ENCODE peak calls at places on chromosomes 2 and 18, in eight cellular contexts. L, Q, K, X, G, W, S and N are unnamed samples.

GRCh38 chr2:201158111-201158929 is 24.6 kb upstream of the CASP10 start:
- DNase-seq in K (peak; percentile 86), X (peak; percentile 66), S (peak; percentile 61), L (no peak), Q (peak; percentile 80), G (peak; percentile 82), W (no peak), N (peak; percentile 93)

GRCh38 chr18:50194623-50195532 is at the start of gene MYO5B:
- DNase-seq in K (peak; percentile 69), S (peak; percentile 42), G (peak; percentile 82), L (peak; percentile 67), W (no peak), X (peak; percentile 91), Q (no peak), N (no peak)

GRCh38 chr2:127511917-127512316 is 14.4 kb downstream of the IWS1 start:
- DNase-seq in W (no peak), S (no peak), L (no peak), Q (no peak), K (no peak), G (no peak), X (no peak), N (no peak)

GRCh38 chr18:27656167-27656778 is 471.2 kb upstream of the CHST9 start:
- DNase-seq in Q (peak; percentile 66), L (no peak), W (no peak), G (no peak), S (no peak), K (peak; percentile 60), X (no peak), N (no peak)

GRCh38 chr2:203625712-203626111 is 80.7 kb upstream of the CD28 start:
- DNase-seq in Q (no peak), L (no peak), S (no peak), K (no peak), W (no peak), G (no peak), X (no peak), N (no peak)

GRCh38 chr18:36808681-36809080 is 20.1 kb downstream of the TPGS2 start:
- DNase-seq in X (no peak), L (no peak), G (no peak), Q (peak; percentile 66), K (no peak), W (no peak), S (no peak), N (peak; percentile 65)

GRCh38 chr2:13996527-13996926 is 636.0 kb upstream of the LRATD1 start:
- DNase-seq in W (no peak), L (no peak), S (no peak), Q (no peak), G (no peak), K (peak; percentile 46), X (no peak), N (no peak)

GRCh38 chr2:176281267-176281666 is 12.0 kb downstream of the MTX2 start:
- DNase-seq in Q (peak; percentile 56), G (no peak), X (no peak), K (peak; percentile 59), S (no peak), W (no peak), L (no peak), N (peak; percentile 47)

GRCh38 chr2:120803764-120804335 is 68.2 kb downstream of the GLI2 start:
- DNase-seq in Q (no peak), S (no peak), G (peak; percentile 31), W (no peak), X (no peak), L (no peak), K (peak; percentile 73), N (peak; percentile 34)

GRCh38 chr18:49691177-49691608 is 122.1 kb downstream of the ACAA2 start:
- DNase-seq in W (peak; percentile 59), K (peak; percentile 81), S (peak; percentile 7), G (no peak), Q (peak; percentile 90), L (no peak), X (no peak), N (peak; percentile 68)

GRCh38 chr2:208496129-208496528 is 89.5 kb downstream of the PTH2R start:
- DNase-seq in Q (no peak), G (no peak), X (no peak), W (no peak), S (no peak), K (no peak), L (no peak), N (no peak)

GRCh38 chr2:138059967-138060635 is 95.8 kb downstream of the HNMT start:
- DNase-seq in S (no peak), K (peak; percentile 93), G (no peak), W (no peak), X (no peak), Q (peak; percentile 57), L (peak; percentile 86), N (peak; percentile 91)

GRCh38 chr2:28956415-28956826 is 24.7 kb upstream of the TOGARAM2 start:
- DNase-seq in L (no peak), S (peak; percentile 18), X (no peak), G (peak; percentile 57), K (no peak), W (no peak), Q (no peak), N (peak; percentile 49)

GRCh38 chr2:45765847-45766254 is 114.4 kb downstream of the PRKCE start:
- DNase-seq in W (no peak), X (peak; percentile 45), K (no peak), G (peak; percentile 42), L (no peak), S (no peak), Q (no peak), N (no peak)

GRCh38 chr2:72833084-72833714 is 7.4 kb upstream of the EXOC6B start:
- DNase-seq in X (no peak), G (no peak), W (no peak), S (no peak), Q (no peak), K (no peak), L (no peak), N (no peak)

GRCh38 chr18:8800041-8800441 is 94.7 kb downstream of the MTCL1 start:
- DNase-seq in L (no peak), X (no peak), K (no peak), S (no peak), G (no peak), W (peak; percentile 61), Q (peak; percentile 73), N (no peak)
- H3K4me3 ChIP-seq in L (no peak overlapping the region), X (no peak overlapping the region), K (peak overlapping the region; percentile 24), S (peak overlapping the region; percentile 32), G (no peak overlapping the region), W (no peak overlapping the region), Q (no peak overlapping the region), N (no peak overlapping the region)

GRCh38 chr2:217873371-217873770 is 129.4 kb downstream of the TNS1 start:
- DNase-seq in G (no peak), S (no peak), L (no peak), Q (no peak), K (no peak), X (no peak), W (no peak), N (no peak)

GRCh38 chr2:217875138-217875537 is 127.7 kb downstream of the TNS1 start:
- DNase-seq in S (no peak), L (no peak), K (no peak), Q (no peak), G (no peak), W (no peak), X (no peak), N (no peak)

GRCh38 chr2:217875556-217876252 is 127.1 kb downstream of the TNS1 start:
- DNase-seq in K (no peak), L (no peak), S (no peak), W (no peak), G (no peak), Q (no peak), X (no peak), N (no peak)

GRCh38 chr2:217870528-217871011 is 132.2 kb downstream of the TNS1 start:
- DNase-seq in W (no peak), L (no peak), Q (no peak), K (no peak), X (no peak), G (no peak), S (no peak), N (no peak)

DNA sequence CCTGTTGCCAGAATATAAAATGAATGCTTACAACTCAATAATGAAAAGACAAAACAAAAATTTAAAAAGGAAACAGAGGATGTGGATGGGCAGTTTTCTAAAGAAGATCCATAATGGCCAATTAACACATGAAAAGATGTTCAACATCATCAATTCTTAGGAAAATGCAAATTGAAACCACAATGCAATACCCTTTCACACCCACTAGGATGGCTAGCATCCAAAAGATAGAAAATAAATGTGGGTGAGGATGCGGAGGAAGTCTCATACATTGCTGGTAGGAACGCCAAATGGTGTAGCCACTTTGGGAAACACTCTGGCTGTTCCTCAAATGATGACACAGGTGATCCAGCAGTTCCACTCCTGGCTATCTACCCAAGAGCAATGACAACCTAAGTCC is 130.5 kb downstream of the TNS1 start:
- DNase-seq in W (no peak), K (no peak), S (no peak), L (no peak), X (no peak), G (no peak), Q (no peak), N (no peak)
- TF ChIP-seq CTCF in W (peak; percentile 26), K (no peak), S (peak; percentile 20), L (no peak), X (no peak), G (peak; percentile 2), Q (peak; percentile 8), N (peak; percentile 24)

DNA sequence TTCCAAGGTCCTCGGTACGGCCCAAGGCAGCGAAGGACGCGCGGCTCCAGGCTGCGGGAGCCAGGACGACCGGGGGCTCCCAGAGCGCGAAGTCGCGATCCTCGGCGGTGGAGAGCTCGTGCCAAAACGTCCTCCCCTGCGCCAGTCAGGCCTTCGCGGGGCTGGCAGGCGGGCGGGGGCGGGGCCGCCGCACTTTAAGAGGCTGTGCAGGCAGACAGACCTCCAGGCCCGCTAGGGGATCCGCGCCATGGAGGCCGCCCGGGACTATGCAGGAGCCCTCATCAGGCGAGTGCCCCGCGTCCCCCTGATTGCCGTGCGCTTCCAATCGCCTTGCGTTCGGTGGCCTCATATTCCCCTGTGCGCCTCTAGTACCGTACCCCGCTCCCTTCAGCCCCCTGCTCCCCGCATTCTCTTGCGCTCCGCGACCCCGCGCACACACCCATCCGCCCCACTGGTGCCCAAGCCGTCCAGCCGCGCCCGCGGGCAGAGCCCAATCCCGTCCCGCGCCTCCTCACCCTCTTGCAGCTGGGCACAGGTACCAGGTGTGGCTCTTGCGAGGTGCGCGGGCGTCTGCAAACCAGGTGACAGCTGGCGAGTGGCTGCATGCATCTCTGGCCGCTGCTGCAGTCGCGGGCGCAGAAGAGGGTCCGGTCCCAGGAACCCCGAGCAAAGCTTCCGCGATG is at the start of gene CIDEA:
- DNase-seq in S (no peak), L (peak; percentile 67), Q (no peak), W (no peak), G (peak; percentile 64), K (no peak), X (no peak), N (peak; percentile 30)
- H3K4me3 ChIP-seq in S (no peak within 1 kb of the TSS), L (peak within 1 kb of the TSS; percentile 31), Q (peak within 1 kb of the TSS; percentile 5), W (peak within 1 kb of the TSS; percentile 45), G (peak within 1 kb of the TSS; percentile 33), K (no peak within 1 kb of the TSS), X (peak within 1 kb of the TSS; percentile 17), N (no peak within 1 kb of the TSS)

GRCh38 chr2:141440072-141440635 is 690.7 kb downstream of the LRP1B start:
- DNase-seq in X (no peak), K (no peak), G (no peak), S (no peak), L (peak; percentile 50), W (no peak), Q (no peak), N (no peak)
- TF ChIP-seq CTCF in X (no peak), K (no peak), G (no peak), S (no peak), L (no peak), W (no peak), Q (no peak), N (no peak)